ENCODE peak calls at places on chromosomes 11 and 22, in six cellular contexts. P, S, B, G, N and F are unnamed samples.

GRCh38 chr11:100546714-100547113 is 140.4 kb upstream of the ARHGAP42 start:
- DNase-seq in P (no peak), S (peak), B (no peak), G (peak), N (peak), F (peak)

GRCh38 chr22:49734882-49735281 is 92.8 kb downstream of the BRD1 start:
- DNase-seq in P (no peak), S (no peak), B (no peak), G (no peak), N (no peak), F (peak)

GRCh38 chr11:645536-645935 is 8.5 kb downstream of the DRD4 start:
- DNase-seq in P (no peak), S (no peak), B (no peak), G (no peak), N (no peak), F (no peak)

GRCh38 chr11:105520706-105521345 is 89.0 kb upstream of the GRIA4 start:
- DNase-seq in P (no peak), S (no peak), B (no peak), G (no peak), N (no peak), F (no peak)

GRCh38 chr11:48154162-48154561 is 62.4 kb upstream of the OR4B1 start:
- DNase-seq in P (no peak), S (no peak), B (no peak), G (peak), N (peak), F (no peak)

GRCh38 chr11:68328374-68329091 is 16.1 kb downstream of the LRP5 start:
- DNase-seq in P (no peak), S (no peak), B (no peak), G (no peak), N (no peak), F (no peak)

GRCh38 chr11:122440783-122441701 is 214.5 kb upstream of the UBASH3B start:
- DNase-seq in P (no peak), S (peak), B (peak), G (peak), N (no peak), F (no peak)

GRCh38 chr11:91394718-91395414 is 829.8 kb upstream of the FAT3 start:
- DNase-seq in P (no peak), S (no peak), B (no peak), G (no peak), N (peak), F (no peak)

GRCh38 chr22:27994481-27995331 is 75.7 kb upstream of the PITPNB start:
- DNase-seq in P (no peak), S (no peak), B (peak), G (no peak), N (no peak), F (no peak)

GRCh38 chr11:127027000-127027399 is 26.4 kb upstream of the KIRREL3 start:
- DNase-seq in P (no peak), S (no peak), B (no peak), G (no peak), N (no peak), F (no peak)

GRCh38 chr11:60111793-60112192 is 23.3 kb downstream of the MS4A2 start:
- DNase-seq in P (no peak), S (no peak), B (no peak), G (no peak), N (no peak), F (no peak)

GRCh38 chr11:32068134-32068533 is 22.7 kb upstream of the RCN1 start:
- DNase-seq in P (no peak), S (no peak), B (no peak), G (peak), N (no peak), F (no peak)

GRCh38 chr11:69233761-69234136 is 60.2 kb upstream of the MYEOV start:
- DNase-seq in P (no peak), S (no peak), B (no peak), G (no peak), N (no peak), F (no peak)

GRCh38 chr11:34357646-34358257 is at the start of gene ABTB2:
- DNase-seq in P (peak), S (peak), B (peak), G (peak), N (peak), F (peak)
- TF ChIP-seq CTCF in P (no peak), S (no peak), B (no peak), G (no peak), N (no peak), F (no peak)

GRCh38 chr22:26986884-26987283 is 329.5 kb downstream of the MIAT start:
- DNase-seq in P (no peak), S (no peak), B (no peak), G (no peak), N (no peak), F (no peak)
- H3K27ac ChIP-seq in P (no peak), S (no peak), B (no peak), G (no peak), N (no peak), F (no peak)

GRCh38 chr11:113262594-113262993 is 51.8 kb upstream of the TTC12 start:
- DNase-seq in P (no peak), S (no peak), B (no peak), G (no peak), N (no peak), F (no peak)
- H3K4me3 ChIP-seq in P (no peak), S (no peak), B (no peak), G (no peak), N (no peak), F (no peak)

DNA sequence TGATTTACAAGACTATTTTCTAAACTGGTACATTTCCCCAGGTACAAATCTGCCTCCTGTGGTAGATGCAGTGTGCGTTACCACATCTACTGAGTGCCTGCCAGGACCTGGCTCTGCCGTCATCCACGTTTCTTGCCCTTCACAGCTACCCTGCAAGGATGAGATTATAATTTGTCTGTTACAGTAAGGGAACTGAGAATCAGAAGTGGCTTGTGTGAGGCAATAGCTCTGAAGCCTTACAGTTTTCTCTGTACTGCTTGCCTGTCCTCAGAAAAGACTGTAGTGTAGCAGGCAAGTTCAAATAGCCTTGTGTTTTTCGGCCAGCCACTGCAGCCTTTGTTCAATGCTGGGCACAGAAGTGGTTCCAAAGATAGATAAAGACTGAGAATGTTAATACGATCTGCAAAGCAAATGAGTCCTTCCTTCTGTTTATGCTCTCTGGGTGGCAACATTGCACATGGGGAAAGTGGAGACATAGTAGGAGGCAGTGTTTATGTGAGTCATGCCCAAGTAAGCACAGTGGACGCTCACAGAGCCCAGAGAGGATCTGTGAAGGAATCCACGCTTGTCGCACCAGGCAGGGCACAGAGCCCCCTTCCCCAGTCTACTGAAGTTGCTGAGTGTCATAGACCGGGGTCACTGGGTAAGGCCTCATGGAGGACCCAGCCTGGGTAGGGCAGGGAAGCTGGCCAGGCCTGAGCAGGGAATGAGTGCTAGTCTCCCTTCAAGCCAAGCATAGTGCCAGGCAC is 49.1 kb downstream of the MICAL2 start:
- DNase-seq in P (no peak), S (peak), B (no peak), G (peak), N (peak), F (no peak)
- TF ChIP-seq CTCF in P (no peak), S (no peak), B (no peak), G (no peak), N (peak), F (peak)